ENCODE peak calls at places on chromosomes 7 and 10, in five cellular contexts. B is astrocyte of the spinal cord, Z is HCEC 1CT, A is aorta, E is AG08396. J is an unnamed sample.

GRCh38 chr10:27433976-27434375 is 70.1 kb upstream of the RAB18 start:
- DNase-seq in B (no peak), Z (peak), A (no peak), E (no peak), J (no peak)

GRCh38 chr7:33986951-33987948 is 81.9 kb downstream of the BMPER start:
- DNase-seq in B (peak), Z (peak), A (no peak), E (peak), J (no peak)

GRCh38 chr7:157250605-157251228 is 86.1 kb upstream of the DNAJB6 start:
- DNase-seq in B (peak), Z (peak), A (no peak), E (peak), J (no peak)

GRCh38 chr7:135817576-135817975 is 69.0 kb upstream of the FAM180A start:
- DNase-seq in B (no peak), Z (no peak), A (no peak), E (no peak), J (no peak)

GRCh38 chr7:2100278-2101205 is 132.2 kb downstream of the MAD1L1 start:
- DNase-seq in B (no peak), Z (no peak), A (no peak), E (no peak), J (no peak)

GRCh38 chr10:11435621-11436020 is 175.8 kb downstream of the USP6NL start:
- DNase-seq in B (no peak), Z (no peak), A (no peak), E (no peak), J (no peak)

GRCh38 chr7:151556592-151556991 is 36.9 kb upstream of the RHEB start:
- DNase-seq in B (no peak), Z (no peak), A (no peak), E (no peak), J (no peak)

GRCh38 chr7:152344253-152344652 is 91.5 kb downstream of the KMT2C start:
- DNase-seq in B (no peak), Z (no peak), A (no peak), E (no peak), J (no peak)

GRCh38 chr10:77967611-77968022 is 41.1 kb upstream of the DLG5 start:
- DNase-seq in B (no peak), Z (no peak), A (no peak), E (no peak), J (no peak)

GRCh38 chr7:67764312-67764711 is 767.7 kb downstream of the TYW1 start:
- DNase-seq in B (no peak), Z (no peak), A (no peak), E (no peak), J (no peak)

GRCh38 chr10:108911814-108912541 is 1011.3 kb downstream of the XPNPEP1 start:
- DNase-seq in B (peak), Z (peak), A (peak), E (peak), J (no peak)

GRCh38 chr7:128827971-128828711 is 2.1 kb upstream of the FLNC start:
- DNase-seq in B (peak), Z (peak), A (peak), E (peak), J (no peak)

GRCh38 chr7:29977926-29978652 is 11.5 kb downstream of the SCRN1 start:
- DNase-seq in B (no peak), Z (no peak), A (no peak), E (no peak), J (no peak)

GRCh38 chr10:35005868-35006267 is 84.3 kb downstream of the CUL2 start:
- DNase-seq in B (peak), Z (peak), A (no peak), E (peak), J (no peak)

GRCh38 chr10:70753841-70754621 is 31.1 kb downstream of the TBATA start:
- DNase-seq in B (peak), Z (no peak), A (no peak), E (peak), J (no peak)

GRCh38 chr7:27160147-27160545 is 3.7 kb upstream of the HOXA7 start:
- DNase-seq in B (no peak), Z (no peak), A (no peak), E (no peak), J (no peak)

GRCh38 chr7:106866298-106867281 is 1.5 kb downstream of the PIK3CG start:
- DNase-seq in B (no peak), Z (no peak), A (no peak), E (no peak), J (no peak)

GRCh38 chr10:132643709-132644543 is 106.3 kb downstream of the INPP5A start:
- DNase-seq in B (no peak), Z (no peak), A (no peak), E (no peak), J (no peak)

GRCh38 chr10:3623746-3624145 is 161.3 kb downstream of the KLF6 start:
- DNase-seq in B (peak), Z (peak), A (no peak), E (peak), J (no peak)

GRCh38 chr7:20560325-20561180 is 54.9 kb upstream of the ABCB5 start:
- DNase-seq in B (no peak), Z (no peak), A (peak), E (no peak), J (no peak)